ENCODE peak calls at places on chromosomes 1 and 21, in eight cellular contexts. H is left colon, W is T-helper 17 cell, S is substantia nigra, F is GM23338, B is AG09309, M is endothelial cell, L is spleen. I is an unnamed sample.

GRCh38 chr1:67780637-67781036 is 52.6 kb downstream of the GNG12 start:
- DNase-seq in S (no peak), W (no peak), L (no peak), M (no peak), H (no peak), F (no peak), B (no peak), I (no peak)

GRCh38 chr21:16797530-16797929 is 715.3 kb upstream of the CXADR start:
- DNase-seq in B (no peak), S (no peak), M (no peak), L (no peak), W (no peak), H (no peak), F (no peak), I (no peak)

GRCh38 chr1:16077430-16078245 is 4.2 kb upstream of the FAM131C start:
- DNase-seq in S (no peak), H (no peak), B (no peak), L (no peak), M (no peak), W (no peak), F (no peak), I (no peak)

GRCh38 chr1:247407180-247407616 is 8.8 kb upstream of the NLRP3 start:
- DNase-seq in W (peak), S (no peak), F (no peak), L (peak), B (no peak), H (peak), M (no peak), I (peak)

GRCh38 chr1:81695741-81696140 is 105.0 kb upstream of the ADGRL2 start:
- DNase-seq in L (no peak), H (no peak), B (no peak), F (no peak), M (no peak), W (no peak), S (no peak), I (no peak)

GRCh38 chr21:42021751-42022430 is 11.7 kb upstream of the ZBTB21 start:
- DNase-seq in F (peak), W (no peak), H (no peak), L (no peak), M (peak), S (peak), B (no peak), I (no peak)

GRCh38 chr1:208374391-208374941 is 130.3 kb upstream of the PLXNA2 start:
- DNase-seq in H (no peak), L (no peak), M (no peak), B (no peak), F (no peak), S (no peak), W (no peak), I (no peak)

GRCh38 chr1:20494609-20495311 is 8.8 kb upstream of the CAMK2N1 start:
- DNase-seq in L (no peak), S (no peak), M (no peak), B (peak), H (no peak), F (no peak), W (no peak), I (no peak)

GRCh38 chr1:245516178-245516829 is 361.5 kb downstream of the KIF26B start:
- DNase-seq in H (no peak), L (no peak), F (peak), B (no peak), M (no peak), W (no peak), S (no peak), I (no peak)

GRCh38 chr1:91583326-91583755 is 82.7 kb downstream of the CDC7 start:
- DNase-seq in F (no peak), B (peak), L (no peak), W (no peak), S (no peak), M (no peak), H (peak), I (no peak)

GRCh38 chr1:234970731-234971476 is 157.7 kb downstream of the TOMM20 start:
- DNase-seq in B (peak), S (peak), M (no peak), W (no peak), H (peak), F (peak), L (no peak), I (no peak)

GRCh38 chr1:183844806-183845205 is 39.9 kb downstream of the RGL1 start:
- DNase-seq in S (no peak), B (no peak), F (no peak), L (no peak), W (no peak), H (no peak), M (no peak), I (no peak)

GRCh38 chr1:180229483-180230415 is at the start of gene LHX4:
- DNase-seq in L (no peak), M (peak), F (peak), S (no peak), W (no peak), B (no peak), H (peak), I (no peak)

GRCh38 chr1:1455366-1455884 is 5.9 kb downstream of the ATAD3C start:
- DNase-seq in S (no peak), F (no peak), H (no peak), M (no peak), B (no peak), W (no peak), L (no peak), I (no peak)

I was measured in effector memory CD4-positive, alpha-beta T cell.